ENCODE peak calls at places on chromosomes 13 and 19, in five cellular contexts. K is stimulated activated CD4-positive, alpha-beta T cell treated with anti-CD3 and anti-CD28 coated beads, Interleukin-4, amount 100 ng/mL, for 4 hours; Y is A549; Q is transverse colon; T is C1 segment of cervical spinal cord. S is an unnamed sample.
A peak's percentile ranks its signal among the peaks of the same experiment; 100 is the strongest.

GRCh38 chr19:39212377-39212742 is 8.3 kb upstream of the SYCN start:
- DNase-seq in Q (peak; percentile 26), Y (no peak), K (peak; percentile 39), T (no peak), S (no peak)

GRCh38 chr13:30835442-30835841 is 70.6 kb upstream of the MEDAG start:
- DNase-seq in K (no peak), Q (peak; percentile 68), T (no peak), Y (no peak), S (no peak)

GRCh38 chr19:33406521-33407139 is 33.1 kb downstream of the CEBPG start:
- DNase-seq in T (no peak), Q (peak; percentile 82), Y (peak; percentile 95), K (peak; percentile 58), S (peak; percentile 42)

GRCh38 chr13:31848621-31849020 is 109.3 kb downstream of the RXFP2 start:
- DNase-seq in K (no peak), Y (no peak), Q (no peak), T (no peak), S (no peak)

GRCh38 chr13:107447591-107447990 is 767.7 kb downstream of the LIG4 start:
- DNase-seq in Q (no peak), Y (no peak), T (no peak), K (no peak), S (no peak)

GRCh38 chr13:59950201-59950730 is 213.5 kb downstream of the DIAPH3 start:
- DNase-seq in T (no peak), Y (no peak), Q (no peak), K (no peak), S (no peak)

GRCh38 chr13:25001807-25002206 is 94.1 kb upstream of the PABPC3 start:
- DNase-seq in T (no peak), Q (no peak), Y (no peak), K (no peak), S (no peak)

GRCh38 chr13:112330066-112330465 is 46.1 kb upstream of the SPACA7 start:
- DNase-seq in K (no peak), Q (no peak), Y (no peak), T (no peak), S (no peak)

GRCh38 chr13:98951266-98951665 is 26.6 kb downstream of the DOCK9 start:
- DNase-seq in T (no peak), Y (no peak), K (no peak), Q (no peak), S (no peak)

GRCh38 chr19:27833031-27833430 is 1379.9 kb downstream of the UQCRFS1 start:
- DNase-seq in Q (no peak), K (no peak), T (no peak), Y (no peak), S (no peak)

GRCh38 chr19:47608074-47608907 is 643 bp upstream of the BICRA start:
- DNase-seq in T (peak; percentile 84), Y (peak; percentile 94), Q (peak; percentile 97), K (peak; percentile 92), S (peak; percentile 96)

GRCh38 chr19:55519461-55520311 is 17.2 kb downstream of the SBK2 start:
- DNase-seq in Q (no peak), Y (peak; percentile 85), K (no peak), T (no peak), S (no peak)

GRCh38 chr13:48508001-48508400 is 24.9 kb downstream of the RCBTB2 start:
- DNase-seq in Y (no peak), K (no peak), T (no peak), Q (no peak), S (no peak)

GRCh38 chr19:56959211-56959610 is 118.7 kb upstream of the PEG3 start:
- DNase-seq in K (no peak), Y (no peak), Q (no peak), T (no peak), S (no peak)

GRCh38 chr19:35790981-35791813 is 15.8 kb downstream of the ARHGAP33 start:
- DNase-seq in K (no peak), Q (no peak), Y (no peak), T (no peak), S (no peak)

GRCh38 chr13:35979378-35979911 is 151.7 kb downstream of the DCLK1 start:
- DNase-seq in T (peak; percentile 61), K (no peak), Y (no peak), Q (peak; percentile 45), S (peak; percentile 76)

GRCh38 chr13:85544756-85545155 is 254.5 kb downstream of the SLITRK6 start:
- DNase-seq in T (no peak), Y (no peak), Q (no peak), K (no peak), S (no peak)

GRCh38 chr13:50129065-50129922 is 114.0 kb downstream of the KCNRG start:
- DNase-seq in K (no peak), T (no peak), Y (no peak), Q (no peak), S (no peak)

GRCh38 chr19:37932985-37933953 is 26.3 kb downstream of the SIPA1L3 start:
- DNase-seq in T (no peak), Y (peak; percentile 88), Q (peak; percentile 75), K (no peak), S (no peak)

GRCh38 chr13:39196957-39197644 is 158.8 kb downstream of the NHLRC3 start:
- DNase-seq in K (no peak), Q (no peak), T (no peak), Y (no peak), S (no peak)

GRCh38 chr19:5001547-5002131 is 32.7 kb downstream of the KDM4B start:
- DNase-seq in K (peak; percentile 7), T (no peak), Y (peak; percentile 51), Q (no peak), S (peak; percentile 16)

GRCh38 chr19:13072206-13072898 is 30.3 kb downstream of the LYL1 start:
- DNase-seq in T (peak; percentile 83), Q (no peak), Y (no peak), K (no peak), S (peak; percentile 97)

GRCh38 chr19:18292810-18293641 is 11.6 kb upstream of the JUND start:
- DNase-seq in Y (peak; percentile 71), T (peak; percentile 53), Q (peak; percentile 79), K (no peak), S (peak; percentile 54)

GRCh38 chr13:112849500-112849899 is 119.5 kb upstream of the MCF2L start:
- DNase-seq in T (no peak), K (no peak), Q (no peak), Y (no peak), S (peak; percentile 33)

GRCh38 chr19:518292-519231 is 11.3 kb downstream of the TPGS1 start:
- DNase-seq in K (peak; percentile 59), T (no peak), Q (peak; percentile 40), Y (no peak), S (no peak)